ENCODE peak calls at places on chromosome 12, in four cellular contexts. L is Panc1, U is HepG2, J is K562. N is an unnamed sample.

GRCh38 chr12:83473408-83474095 is 786.8 kb downstream of the TMTC2 start:
- DNase-seq in U (no peak), L (no peak), J (no peak), N (no peak)

GRCh38 chr12:122226366-122227222 is 742 bp upstream of the DIABLO start:
- DNase-seq in U (no peak), L (no peak), J (no peak), N (no peak)

GRCh38 chr12:97753332-97753731 is 290.7 kb downstream of the RMST start:
- DNase-seq in L (no peak), J (no peak), U (no peak), N (no peak)

GRCh38 chr12:52634266-52635056 is 16.1 kb upstream of the KRT73 start:
- DNase-seq in J (no peak), U (no peak), L (no peak), N (no peak)

GRCh38 chr12:6963741-6964446 is 6.6 kb downstream of the PHB2 start:
- DNase-seq in L (no peak), U (no peak), J (no peak), N (no peak)

GRCh38 chr12:46209914-46210834 is 58.7 kb downstream of the SLC38A1 start:
- DNase-seq in J (no peak), L (no peak), U (peak), N (no peak)

GRCh38 chr12:29562167-29562776 is 64.8 kb upstream of the OVCH1 start:
- DNase-seq in J (no peak), L (no peak), U (no peak), N (no peak)

GRCh38 chr12:45981075-45981837 is 9.1 kb downstream of the SCAF11 start:
- DNase-seq in U (no peak), J (no peak), L (no peak), N (no peak)

GRCh38 chr12:49465132-49465531 is 73.7 kb upstream of the KCNH3 start:
- DNase-seq in L (no peak), J (no peak), U (no peak), N (no peak)

GRCh38 chr12:119179335-119180021 is 747 bp downstream of the HSPB8 start:
- DNase-seq in L (peak), J (peak), U (peak), N (peak)
- TF ChIP-seq TCF7L2 in L (no peak), J (no peak), U (no peak), N (no peak)

DNA sequence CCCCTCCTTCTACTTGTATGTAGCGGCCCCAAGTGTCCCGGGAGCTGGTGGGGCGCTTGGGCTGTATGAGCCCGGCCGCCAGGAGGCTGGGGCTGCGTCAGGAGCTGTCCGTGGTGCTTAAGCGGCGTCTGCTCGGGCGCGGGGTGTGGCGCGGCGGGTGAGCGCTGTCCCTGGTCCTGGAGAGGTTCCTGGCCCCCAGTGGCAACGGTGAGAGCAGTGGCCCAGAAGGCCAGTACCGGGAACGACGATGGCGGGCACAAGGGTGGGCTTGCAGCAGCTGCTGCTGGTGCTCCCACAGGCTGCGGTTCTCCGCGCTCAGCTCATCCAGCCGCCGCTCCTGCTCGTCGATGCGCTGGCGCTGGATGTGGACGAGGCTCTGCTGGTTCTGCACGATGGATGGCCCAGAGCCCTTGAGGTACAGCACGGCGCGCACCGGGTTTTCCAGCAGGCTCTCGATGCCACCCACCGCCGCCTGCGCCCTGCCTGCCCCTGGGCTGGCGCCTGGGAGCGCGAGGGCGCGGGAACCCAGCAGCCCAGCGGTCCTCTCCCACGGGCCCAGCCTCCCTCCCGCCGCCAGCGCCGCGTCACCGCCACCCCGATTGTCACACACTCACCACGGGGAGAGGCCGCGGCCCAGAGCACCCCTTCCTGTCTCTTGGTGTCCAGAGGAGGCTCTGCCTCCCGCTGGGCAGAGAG is 41.9 kb upstream of the FKBP4 start:
- DNase-seq in L (no peak), U (peak), J (peak), N (peak)
- TF ChIP-seq TCF7L2 in L (no peak), U (no peak), J (no peak), N (no peak)

GRCh38 chr12:31682136-31682962 is 22.9 kb downstream of the ETFBKMT start:
- DNase-seq in J (peak), U (peak), L (peak), N (peak)

GRCh38 chr12:31687101-31687527 is 27.6 kb downstream of the ETFBKMT start:
- DNase-seq in J (no peak), U (no peak), L (no peak), N (no peak)

GRCh38 chr12:31685801-31686200 is 26.3 kb downstream of the ETFBKMT start:
- DNase-seq in L (no peak), U (no peak), J (no peak), N (no peak)
- TF ChIP-seq TCF7L2 in L (no peak), U (no peak), J (no peak), N (no peak)

DNA sequence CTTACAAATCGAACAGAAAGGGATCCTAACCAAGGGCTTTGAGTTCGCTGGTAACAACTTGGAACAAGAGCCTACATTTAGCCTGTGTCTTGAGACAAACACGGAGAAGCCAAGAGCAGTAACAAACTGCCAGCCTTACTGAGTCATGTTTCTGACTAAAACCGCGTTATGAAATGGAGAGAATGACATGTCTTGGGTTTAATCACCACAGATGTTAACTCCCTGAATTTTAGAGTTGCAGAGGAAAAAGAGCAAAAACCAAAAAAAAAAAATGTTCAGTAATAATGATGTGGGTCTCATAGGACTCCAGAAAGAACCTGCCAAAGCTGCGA is 1.0 kb downstream of the BLTP3B start:
- DNase-seq in U (no peak), L (peak), J (no peak), N (peak)
- TF ChIP-seq TCF7L2 in U (no peak), L (no peak), J (no peak), N (no peak)

GRCh38 chr12:41724216-41724615 is 420.5 kb downstream of the GXYLT1 start:
- DNase-seq in J (no peak), L (no peak), U (no peak), N (no peak)
- TF ChIP-seq TCF7L2 in J (no peak), L (no peak), U (no peak), N (no peak)

DNA sequence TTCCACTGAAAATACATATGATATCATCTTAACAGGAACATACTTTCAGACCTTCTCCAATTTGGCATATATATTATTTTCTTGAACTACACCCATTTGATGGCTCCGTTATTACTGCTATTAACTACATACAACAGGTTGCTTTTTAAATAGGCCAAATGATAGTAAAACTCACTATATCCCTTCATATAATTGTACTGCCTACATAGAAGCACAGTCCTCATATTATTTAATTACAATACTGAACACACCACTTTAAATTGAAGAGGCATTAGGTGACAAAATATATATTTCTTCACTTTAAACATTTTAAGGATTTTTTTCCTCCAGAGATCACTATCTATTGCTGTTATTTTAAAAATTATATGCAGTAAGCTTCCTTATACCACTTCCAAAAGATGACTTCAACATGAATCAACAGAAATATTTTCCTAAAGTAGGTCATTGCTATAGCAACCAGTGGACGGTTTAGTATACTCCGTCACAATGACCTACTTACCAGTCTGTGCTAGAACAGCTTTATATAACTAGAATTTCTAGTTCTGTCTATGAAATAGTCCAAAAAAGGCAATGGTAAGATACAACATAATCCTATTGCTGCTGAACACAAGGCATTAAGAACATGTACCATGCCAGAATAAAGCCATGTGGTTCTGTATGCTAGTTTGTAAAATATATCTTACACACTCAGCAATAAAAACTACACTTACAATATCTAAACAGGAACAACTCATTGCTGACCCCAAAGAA is 40.5 kb upstream of the MTERF2 start:
- DNase-seq in J (no peak), L (peak), U (peak), N (peak)
- TF ChIP-seq TCF7L2 in J (no peak), L (no peak), U (no peak), N (no peak)

N was measured in HCT116.